ENCODE peak calls at places on chromosomes 16 and 17, in four cellular contexts. G is H1, L is left lung, P is right atrium auricular region. U is an unnamed sample.

GRCh38 chr17:77660524-77660923 is 298.0 kb upstream of the TNRC6C start:
- DNase-seq in L (no peak), G (no peak), P (no peak), U (no peak)

GRCh38 chr17:49880291-49881053 is 32.6 kb upstream of the TAC4 start:
- DNase-seq in L (peak; percentile 94), G (peak; percentile 95), P (peak; percentile 79), U (peak; percentile 62)

GRCh38 chr17:31274252-31274651 is 22.8 kb downstream of the OMG start:
- DNase-seq in L (no peak), G (no peak), P (no peak), U (no peak)

GRCh38 chr16:9836118-9836736 is 346.0 kb downstream of the GRIN2A start:
- DNase-seq in L (no peak), P (no peak), G (no peak), U (no peak)

GRCh38 chr17:74432484-74433391 is 850 bp downstream of the GPRC5C start:
- DNase-seq in P (no peak), G (peak; percentile 64), L (peak; percentile 69), U (no peak)

GRCh38 chr17:55430531-55431228 is 9.0 kb upstream of the MMD start:
- DNase-seq in L (no peak), G (no peak), P (no peak), U (no peak)

GRCh38 chr17:58322581-58323419 is 5.8 kb downstream of the TSPOAP1 start:
- DNase-seq in G (no peak), L (peak; percentile 37), P (no peak), U (no peak)

GRCh38 chr16:49855822-49856740 is at the start of gene ZNF423:
- DNase-seq in G (no peak), P (no peak), L (no peak), U (no peak)

GRCh38 chr17:12592941-12593340 is 72.7 kb upstream of the MYOCD start:
- DNase-seq in P (no peak), L (no peak), G (no peak), U (no peak)

GRCh38 chr16:30615358-30616076 is 5.3 kb upstream of the ZNF689 start:
- DNase-seq in P (no peak), G (peak; percentile 100), L (peak; percentile 81), U (peak; percentile 57)

GRCh38 chr17:70041061-70041460 is 34.0 kb upstream of the KCNJ16 start:
- DNase-seq in G (no peak), P (no peak), L (no peak), U (no peak)

GRCh38 chr16:67865318-67865717 is 7.5 kb upstream of the EDC4 start:
- DNase-seq in G (no peak), L (no peak), P (no peak), U (no peak)

GRCh38 chr17:66221343-66221742 is 7.9 kb downstream of the APOH start:
- DNase-seq in G (no peak), P (no peak), L (no peak), U (no peak)

GRCh38 chr16:13680021-13680672 is 239.8 kb upstream of the ERCC4 start:
- DNase-seq in G (no peak), P (no peak), L (no peak), U (no peak)

GRCh38 chr17:19424934-19425868 is 14.2 kb downstream of the RNF112 start:
- DNase-seq in G (no peak), P (no peak), L (no peak), U (no peak)

GRCh38 chr16:2243031-2243528 is 6.8 kb downstream of the DNASE1L2 start:
- DNase-seq in P (no peak), L (no peak), G (peak; percentile 70), U (no peak)

GRCh38 chr16:56743840-56744239 is 13.9 kb downstream of the NUP93 start:
- DNase-seq in P (peak; percentile 64), L (no peak), G (no peak), U (no peak)

GRCh38 chr17:64180089-64180488 is 50.1 kb upstream of the ERN1 start:
- DNase-seq in G (no peak), L (no peak), P (no peak), U (no peak)

GRCh38 chr16:71426069-71426879 is 15.6 kb downstream of the TLE7 start:
- DNase-seq in P (no peak), L (peak; percentile 81), G (peak; percentile 99), U (no peak)

GRCh38 chr16:84379731-84380369 is 11.5 kb downstream of the ATP2C2 start:
- DNase-seq in L (no peak), P (no peak), G (no peak), U (no peak)

GRCh38 chr16:85398050-85398451 is 215.1 kb upstream of the GSE1 start:
- DNase-seq in L (peak; percentile 34), P (no peak), G (peak; percentile 42), U (no peak)

GRCh38 chr17:7285679-7286078 is 4.2 kb downstream of the SLC2A4 start:
- DNase-seq in G (no peak), L (no peak), P (no peak), U (no peak)

GRCh38 chr17:59124665-59125064 is 18.0 kb upstream of the TRIM37 start:
- DNase-seq in G (no peak), P (no peak), L (no peak), U (no peak)

GRCh38 chr16:19307587-19308241 is 22.2 kb downstream of the CLEC19A start:
- DNase-seq in G (peak; percentile 84), L (no peak), P (no peak), U (no peak)

GRCh38 chr17:42387663-42388380 is 420 bp downstream of the STAT3 start:
- DNase-seq in P (no peak), G (peak; percentile 80), L (peak; percentile 89), U (peak; percentile 26)

GRCh38 chr16:2033057-2033911 is 6.6 kb downstream of the NHERF2 start:
- DNase-seq in G (peak; percentile 55), L (no peak), P (peak; percentile 79), U (no peak)

GRCh38 chr17:60535382-60536279 is 9.6 kb upstream of the APPBP2 start:
- DNase-seq in L (no peak), G (no peak), P (no peak), U (no peak)

GRCh38 chr17:16415031-16415924 is at the start of gene TRPV2:
- DNase-seq in L (peak; percentile 91), P (no peak), G (peak; percentile 73), U (peak; percentile 37)

GRCh38 chr17:7881655-7882054 is 6.9 kb upstream of the CHD3 start:
- DNase-seq in L (no peak), G (no peak), P (no peak), U (no peak)

GRCh38 chr17:81845361-81845760 is 10.5 kb upstream of the PPP1R27 start:
- DNase-seq in G (no peak), P (no peak), L (no peak), U (no peak)

GRCh38 chr17:40074871-40075215 is 12.1 kb downstream of the THRA start:
- DNase-seq in L (no peak), P (no peak), G (no peak), U (no peak)

GRCh38 chr16:10575506-10576130 is 4.8 kb downstream of the EMP2 start:
- DNase-seq in P (no peak), L (no peak), G (no peak), U (no peak)

GRCh38 chr16:22971346-22971924 is 157.5 kb downstream of the HS3ST2 start:
- DNase-seq in P (peak; percentile 30), L (no peak), G (no peak), U (no peak)

GRCh38 chr16:35687071-35687470 is 2227.7 kb downstream of the TP53TG3F start:
- DNase-seq in P (no peak), L (no peak), G (no peak), U (no peak)
- H3K9me3 ChIP-seq in P (no peaks in the 10 kb centered on the region), L (no peaks in the 10 kb centered on the region), G (peaks cover 98% of the 10 kb centered on the region), U (peaks cover 5% of the 10 kb centered on the region)

GRCh38 chr17:3770471-3770870 is 30.5 kb downstream of the ITGAE start:
- DNase-seq in G (no peak), L (peak; percentile 61), P (no peak), U (no peak)
- H3K9me3 ChIP-seq in G (no peaks in the 10 kb centered on the region), L (no peaks in the 10 kb centered on the region), P (no peaks in the 10 kb centered on the region), U (no peaks in the 10 kb centered on the region)

DNA sequence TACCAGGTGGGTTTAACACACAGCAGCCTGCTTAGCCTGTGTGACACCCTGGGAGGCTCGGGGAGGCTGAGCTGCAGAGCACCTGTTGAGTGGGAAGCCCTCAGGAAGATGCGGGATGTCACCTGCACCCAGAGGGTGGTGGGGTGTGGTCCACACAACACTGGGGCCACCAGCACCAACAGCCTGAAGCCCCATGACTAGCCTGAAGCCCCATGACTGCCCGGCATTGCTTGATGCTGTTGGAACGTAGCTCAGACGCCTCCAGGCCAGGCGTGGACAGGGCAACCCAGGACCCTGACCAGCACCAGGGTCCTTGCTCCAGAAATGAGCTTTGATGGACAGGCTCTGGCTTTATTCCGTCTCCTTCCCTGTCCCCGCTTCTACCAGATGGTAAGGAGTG is 76.3 kb upstream of the ZNF469 start:
- DNase-seq in P (no peak), L (peak; percentile 43), G (no peak), U (no peak)
- H3K9me3 ChIP-seq in P (peaks cover 20% of the 10 kb centered on the region), L (no peaks in the 10 kb centered on the region), G (peaks cover 6% of the 10 kb centered on the region), U (no peaks in the 10 kb centered on the region)

DNA sequence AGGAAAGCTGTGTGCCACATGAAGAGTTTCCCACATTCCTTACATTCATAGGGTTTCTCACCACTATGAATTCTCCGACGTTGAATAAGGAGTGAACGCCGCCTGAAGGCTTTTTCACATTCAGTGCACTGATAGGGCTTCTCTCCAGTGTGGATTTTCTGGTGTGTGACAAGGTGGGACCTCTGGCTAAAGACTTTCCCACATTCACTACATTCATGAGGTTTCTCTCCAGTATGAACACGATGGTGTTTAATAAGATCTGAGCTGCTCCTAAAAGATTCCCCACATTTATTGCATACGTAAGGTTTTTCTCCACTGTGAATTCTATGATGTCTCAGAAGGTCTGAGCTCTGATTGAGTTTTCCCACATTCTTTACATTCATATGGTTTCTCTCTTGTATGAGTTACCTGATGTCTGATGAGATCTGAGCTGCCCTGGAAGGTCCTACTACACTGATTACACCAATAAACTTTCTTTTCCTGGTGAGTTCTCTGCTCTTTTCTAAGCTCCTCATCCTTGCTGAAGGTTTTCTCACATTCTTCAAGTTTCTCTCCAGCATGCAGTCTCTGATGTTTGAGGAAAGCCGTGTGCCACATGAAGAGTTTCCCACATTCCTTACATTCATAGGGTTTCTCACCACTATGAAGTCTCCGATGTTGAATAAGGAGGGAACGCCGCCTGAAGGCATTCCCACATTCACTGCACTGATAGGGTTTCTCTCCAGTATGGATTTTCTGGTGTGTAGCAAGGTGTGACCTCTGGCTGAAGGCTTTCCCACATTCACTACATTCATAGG is 10.0 kb downstream of the ZNF594 start:
- DNase-seq in G (no peak), P (no peak), L (no peak), U (no peak)
- H3K9me3 ChIP-seq in G (peaks cover 88% of the 10 kb centered on the region), P (peaks cover 98% of the 10 kb centered on the region), L (peaks cover 26% of the 10 kb centered on the region), U (peaks cover 38% of the 10 kb centered on the region)

GRCh38 chr17:67998466-67998865 is 2.2 kb upstream of the C17orf58 start:
- DNase-seq in L (no peak), G (no peak), P (no peak), U (no peak)
- H3K9me3 ChIP-seq in L (no peaks in the 10 kb centered on the region), G (no peaks in the 10 kb centered on the region), P (no peaks in the 10 kb centered on the region), U (no peaks in the 10 kb centered on the region)

GRCh38 chr17:8935194-8935593 is 30.3 kb downstream of the PIK3R5 start:
- DNase-seq in G (no peak), L (peak; percentile 82), P (no peak), U (peak; percentile 42)
- H3K9me3 ChIP-seq in G (no peaks in the 10 kb centered on the region), L (no peaks in the 10 kb centered on the region), P (peaks cover 7% of the 10 kb centered on the region), U (no peaks in the 10 kb centered on the region)

DNA sequence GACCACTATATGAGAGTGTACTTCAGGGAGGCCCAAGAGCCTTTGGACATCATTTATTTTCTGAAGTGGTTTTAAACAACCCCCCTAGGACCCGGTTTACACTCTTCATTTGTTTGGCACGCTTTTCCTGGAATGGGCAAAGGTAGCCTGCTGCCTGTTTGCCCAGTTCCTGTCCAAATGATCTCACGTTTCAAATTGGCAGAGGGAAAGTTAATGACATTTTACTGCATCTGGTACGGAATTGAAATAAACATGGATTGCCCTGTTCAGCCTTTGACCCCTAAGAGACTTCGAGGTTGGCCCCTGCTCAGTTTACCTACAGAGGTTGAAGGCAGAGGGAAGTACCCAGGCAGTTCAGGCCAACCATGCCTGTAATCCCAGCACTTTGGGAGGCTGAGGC is 5.8 kb upstream of the RPRML start:
- DNase-seq in P (no peak), L (no peak), G (no peak), U (no peak)
- H3K9me3 ChIP-seq in P (no peaks in the 10 kb centered on the region), L (no peaks in the 10 kb centered on the region), G (no peaks in the 10 kb centered on the region), U (no peaks in the 10 kb centered on the region)

U was measured in T-helper 17 cell.